ENCODE peak calls at places on chromosomes 11 and 22, in eight cellular contexts. J, V, Y, X, S, H, O and G are unnamed samples.

GRCh38 chr11:6927030-6927617 is 898 bp downstream of the ZNF215 start:
- DNase-seq in O (no peak), Y (no peak), X (no peak), H (peak; percentile 10), S (no peak), V (no peak), J (no peak), G (no peak)

GRCh38 chr11:27699926-27700350 is 317 bp downstream of the BDNF start:
- DNase-seq in H (no peak), Y (no peak), S (no peak), X (no peak), J (no peak), V (no peak), O (no peak), G (no peak)

GRCh38 chr11:4511267-4511666 is 28.8 kb downstream of the OR52K1 start:
- DNase-seq in S (no peak), J (no peak), H (no peak), O (no peak), X (peak; percentile 28), Y (no peak), V (no peak), G (no peak)

GRCh38 chr11:100774859-100775258 is 87.8 kb downstream of the ARHGAP42 start:
- DNase-seq in V (no peak), S (no peak), O (no peak), Y (no peak), X (no peak), H (no peak), J (no peak), G (no peak)

GRCh38 chr11:12163181-12163841 is 52.9 kb downstream of the MICAL2 start:
- DNase-seq in H (no peak), Y (no peak), X (no peak), V (no peak), S (peak; percentile 21), J (peak; percentile 82), O (no peak), G (peak; percentile 46)

GRCh38 chr22:32411388-32411787 is 659 bp downstream of the RTCB start:
- DNase-seq in X (no peak), O (no peak), J (peak; percentile 40), V (peak; percentile 57), S (no peak), Y (peak; percentile 61), H (no peak), G (peak; percentile 4)

GRCh38 chr11:104625246-104625645 is 273.0 kb downstream of the CASP12 start:
- DNase-seq in S (no peak), O (no peak), X (no peak), Y (no peak), V (no peak), J (peak; percentile 41), H (no peak), G (no peak)

GRCh38 chr11:47391077-47391583 is 12.8 kb upstream of the SPI1 start:
- DNase-seq in S (no peak), Y (no peak), V (no peak), H (no peak), O (no peak), X (peak; percentile 77), J (no peak), G (no peak)

GRCh38 chr11:72613977-72614376 is 60.2 kb downstream of the PDE2A start:
- DNase-seq in H (no peak), J (no peak), Y (no peak), S (no peak), V (no peak), O (peak; percentile 22), X (peak; percentile 70), G (no peak)

GRCh38 chr11:105719073-105719846 is 109.4 kb downstream of the GRIA4 start:
- DNase-seq in J (peak; percentile 92), Y (no peak), S (peak; percentile 37), O (no peak), V (no peak), X (no peak), H (peak; percentile 22), G (peak; percentile 3)

GRCh38 chr11:126410649-126411048 is 55.2 kb downstream of the ST3GAL4 start:
- DNase-seq in Y (no peak), O (no peak), S (no peak), H (no peak), V (no peak), J (peak; percentile 22), X (no peak), G (no peak)

GRCh38 chr11:13016415-13016814 is 7.3 kb downstream of the RASSF10 start:
- DNase-seq in H (peak; percentile 13), X (no peak), J (no peak), O (no peak), Y (no peak), V (peak; percentile 37), S (peak; percentile 33), G (no peak)

DNA sequence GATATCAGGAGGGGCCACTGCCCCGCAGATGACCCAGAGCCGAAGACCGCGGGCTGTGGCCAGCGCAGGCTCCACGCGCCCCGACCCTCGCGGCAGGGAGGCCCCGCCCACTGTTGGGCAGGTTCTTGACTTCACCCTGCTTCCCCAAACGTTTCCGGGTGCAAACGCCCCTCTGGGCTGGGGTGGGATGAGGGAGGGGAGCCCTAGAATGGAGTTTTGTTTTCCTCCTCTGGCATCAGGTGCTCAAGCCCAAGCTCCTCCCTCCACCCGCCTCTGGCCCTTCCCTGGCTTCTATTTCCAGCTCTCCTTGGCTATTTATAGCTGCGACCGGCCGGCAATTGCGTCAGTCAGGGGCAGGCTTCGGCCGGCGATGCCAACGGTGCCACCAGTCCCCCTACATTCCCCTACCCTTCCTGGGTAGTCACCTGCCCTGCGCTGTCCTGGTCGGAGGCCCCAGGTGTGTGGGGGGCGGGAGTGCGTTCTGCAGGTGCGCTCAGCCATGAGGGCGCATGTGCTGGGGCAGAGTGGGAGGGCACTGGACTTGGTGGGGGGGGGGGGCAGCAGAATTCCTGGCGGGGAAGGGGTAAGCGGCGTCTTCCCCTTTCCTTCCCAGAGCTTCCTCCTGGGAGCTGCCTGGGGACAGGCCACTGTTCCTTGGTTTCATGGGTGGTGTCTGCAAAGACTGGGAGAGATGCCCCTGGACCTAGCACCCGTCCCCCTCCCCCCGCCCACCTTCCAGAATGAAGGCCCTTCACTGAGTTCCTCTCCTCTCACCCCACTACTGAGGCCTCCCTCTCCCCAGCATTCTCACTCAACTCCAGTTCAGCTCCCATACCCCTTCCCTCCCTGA is 23.6 kb downstream of the DUSP8 start:
- DNase-seq in O (no peak), V (no peak), H (peak; percentile 62), J (peak; percentile 42), X (peak; percentile 92), S (peak; percentile 71), Y (no peak), G (peak; percentile 94)
- TF ChIP-seq POLR2A in O (peak; percentile 49), V (no peak), H (peak; percentile 44), J (no peak), X (peak; percentile 67), S (no peak), Y (no peak), G (no peak)

GRCh38 chr11:1890856-1891830 is 552 bp downstream of the PRR33 start:
- DNase-seq in X (no peak), Y (no peak), S (no peak), V (no peak), J (no peak), O (no peak), H (no peak), G (no peak)

GRCh38 chr11:1891831-1892115 is at the start of gene PRR33:
- DNase-seq in H (no peak), Y (no peak), V (no peak), O (no peak), X (no peak), S (no peak), J (no peak), G (no peak)

GRCh38 chr11:1889527-1889930 is 2.2 kb downstream of the PRR33 start:
- DNase-seq in V (no peak), J (no peak), O (no peak), X (no peak), S (no peak), Y (no peak), H (no peak), G (no peak)

GRCh38 chr11:1888811-1889526 is 2.7 kb downstream of the PRR33 start:
- DNase-seq in H (no peak), O (no peak), V (no peak), S (no peak), X (no peak), J (no peak), Y (no peak), G (no peak)

GRCh38 chr11:1889941-1890855 is 1.5 kb downstream of the PRR33 start:
- DNase-seq in O (no peak), V (no peak), Y (no peak), H (no peak), J (no peak), X (no peak), S (no peak), G (no peak)
- TF ChIP-seq POLR2A in O (no peak), V (no peak), Y (no peak), H (no peak), J (no peak), X (no peak), S (no peak), G (no peak)

GRCh38 chr22:37658133-37659065 is at the start of gene PDXP:
- DNase-seq in X (peak; percentile 99), V (peak; percentile 100), H (peak; percentile 100), Y (peak; percentile 100), O (peak; percentile 98), S (peak; percentile 99), J (peak; percentile 100), G (peak; percentile 97)
- TF ChIP-seq POLR2A in X (peak; percentile 81), V (no peak), H (peak; percentile 77), Y (peak; percentile 78), O (peak; percentile 90), S (peak; percentile 64), J (peak; percentile 48), G (peak; percentile 70)

DNA sequence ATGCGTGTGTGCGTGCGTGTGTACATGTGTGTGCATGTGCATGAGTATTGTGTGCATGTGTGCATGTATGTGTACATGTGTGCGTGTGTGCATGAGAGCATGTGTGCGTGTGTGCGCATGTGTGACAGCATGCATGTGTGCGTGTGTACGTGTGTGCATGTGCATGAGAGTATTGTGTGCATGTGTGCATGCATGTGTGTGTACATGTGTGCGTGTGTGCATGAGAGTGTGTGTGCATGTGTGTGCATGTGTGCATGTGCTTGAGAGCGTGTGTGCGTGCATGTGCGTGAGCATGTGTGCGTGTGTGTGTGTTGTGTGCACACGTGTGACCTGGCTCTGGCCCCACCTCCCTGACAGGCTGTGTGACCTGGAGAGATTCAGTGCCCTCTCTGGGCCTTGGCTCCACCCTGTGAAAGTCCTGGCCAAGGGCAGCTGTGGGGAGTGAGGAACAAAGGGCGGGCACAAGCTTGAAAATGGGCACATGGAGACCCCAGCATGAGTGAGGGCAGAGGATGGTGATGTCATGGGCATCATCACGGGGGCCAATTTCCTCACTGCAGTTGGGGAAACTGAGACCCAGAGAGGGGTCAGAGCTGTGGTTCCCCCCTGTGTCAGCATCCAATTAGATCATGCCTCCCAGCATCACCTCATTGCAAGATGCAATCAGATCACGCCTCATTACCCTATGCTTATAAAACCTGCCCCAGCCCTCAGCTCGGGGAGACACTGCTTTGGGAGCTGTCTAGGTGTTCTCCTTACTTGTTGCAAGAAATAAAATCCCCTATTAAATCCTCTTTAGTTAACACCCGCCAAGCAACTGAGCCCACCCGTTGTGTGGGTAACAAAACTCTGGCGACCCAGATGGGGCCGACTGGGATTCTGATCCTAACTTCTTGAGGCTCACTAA is 643 bp downstream of the ACY3 start:
- DNase-seq in H (no peak), S (no peak), J (no peak), X (no peak), O (no peak), Y (no peak), V (no peak), G (no peak)
- TF ChIP-seq POLR2A in H (no peak), S (no peak), J (no peak), X (peak; percentile 28), O (no peak), Y (no peak), V (no peak), G (peak; percentile 26)